ENCODE peak calls at places on chromosome 18, in six cellular contexts. One of them, this sample, is unnamed.

GRCh38 chr18:73646772-73647171 is 500.9 kb downstream of the FBXO15 start:
- DNase-seq in GM12865: no peak
- DNase-seq in stimulated activated CD4-positive, alpha-beta T cell treated with anti-CD3 and anti-CD28 coated beads, Interleukin-15, amount 100 ng/mL, for 1 hour: no peak
- DNase-seq in coronary artery: no peak
- DNase-seq in renal cortical epithelial cell: peak
- DNase-seq in NCI-H1417 treated with DMSO at 0.1 percent for 48 hours: no peak
- DNase-seq in this sample: no peak

GRCh38 chr18:9321017-9321452 is 13.5 kb upstream of the TWSG1 start:
- DNase-seq in stimulated activated CD4-positive, alpha-beta T cell treated with anti-CD3 and anti-CD28 coated beads, Interleukin-15, amount 100 ng/mL, for 1 hour: no peak
- DNase-seq in NCI-H1417 treated with DMSO at 0.1 percent for 48 hours: no peak
- DNase-seq in coronary artery: no peak
- DNase-seq in GM12865: no peak
- DNase-seq in renal cortical epithelial cell: no peak
- DNase-seq in this sample: no peak

GRCh38 chr18:54742120-54742519 is 86.2 kb upstream of the RAB27B start:
- DNase-seq in coronary artery: no peak
- DNase-seq in NCI-H1417 treated with DMSO at 0.1 percent for 48 hours: no peak
- DNase-seq in stimulated activated CD4-positive, alpha-beta T cell treated with anti-CD3 and anti-CD28 coated beads, Interleukin-15, amount 100 ng/mL, for 1 hour: no peak
- DNase-seq in renal cortical epithelial cell: no peak
- DNase-seq in GM12865: no peak
- DNase-seq in this sample: no peak

GRCh38 chr18:9337875-9338274 is 3.3 kb downstream of the TWSG1 start:
- DNase-seq in NCI-H1417 treated with DMSO at 0.1 percent for 48 hours: no peak
- DNase-seq in renal cortical epithelial cell: peak
- DNase-seq in coronary artery: no peak
- DNase-seq in GM12865: peak
- DNase-seq in stimulated activated CD4-positive, alpha-beta T cell treated with anti-CD3 and anti-CD28 coated beads, Interleukin-15, amount 100 ng/mL, for 1 hour: no peak
- DNase-seq in this sample: peak

GRCh38 chr18:7164610-7165009 is 47.0 kb upstream of the LAMA1 start:
- DNase-seq in stimulated activated CD4-positive, alpha-beta T cell treated with anti-CD3 and anti-CD28 coated beads, Interleukin-15, amount 100 ng/mL, for 1 hour: no peak
- DNase-seq in coronary artery: no peak
- DNase-seq in NCI-H1417 treated with DMSO at 0.1 percent for 48 hours: no peak
- DNase-seq in renal cortical epithelial cell: peak
- DNase-seq in GM12865: no peak
- DNase-seq in this sample: no peak

GRCh38 chr18:56282234-56283104 is 355.9 kb downstream of the TXNL1 start:
- DNase-seq in stimulated activated CD4-positive, alpha-beta T cell treated with anti-CD3 and anti-CD28 coated beads, Interleukin-15, amount 100 ng/mL, for 1 hour: no peak
- DNase-seq in renal cortical epithelial cell: no peak
- DNase-seq in NCI-H1417 treated with DMSO at 0.1 percent for 48 hours: no peak
- DNase-seq in coronary artery: no peak
- DNase-seq in GM12865: no peak
- DNase-seq in this sample: no peak

GRCh38 chr18:62616331-62616805 is 93.5 kb downstream of the ZCCHC2 start:
- DNase-seq in GM12865: no peak
- DNase-seq in stimulated activated CD4-positive, alpha-beta T cell treated with anti-CD3 and anti-CD28 coated beads, Interleukin-15, amount 100 ng/mL, for 1 hour: no peak
- DNase-seq in renal cortical epithelial cell: no peak
- DNase-seq in coronary artery: no peak
- DNase-seq in NCI-H1417 treated with DMSO at 0.1 percent for 48 hours: no peak
- DNase-seq in this sample: no peak

GRCh38 chr18:49697049-49697448 is 116.3 kb downstream of the ACAA2 start:
- DNase-seq in renal cortical epithelial cell: no peak
- DNase-seq in stimulated activated CD4-positive, alpha-beta T cell treated with anti-CD3 and anti-CD28 coated beads, Interleukin-15, amount 100 ng/mL, for 1 hour: no peak
- DNase-seq in NCI-H1417 treated with DMSO at 0.1 percent for 48 hours: no peak
- DNase-seq in coronary artery: no peak
- DNase-seq in GM12865: no peak
- DNase-seq in this sample: no peak

GRCh38 chr18:23433360-23433759 is 19.7 kb upstream of the RIOK3 start:
- DNase-seq in NCI-H1417 treated with DMSO at 0.1 percent for 48 hours: no peak
- DNase-seq in stimulated activated CD4-positive, alpha-beta T cell treated with anti-CD3 and anti-CD28 coated beads, Interleukin-15, amount 100 ng/mL, for 1 hour: no peak
- DNase-seq in coronary artery: no peak
- DNase-seq in GM12865: no peak
- DNase-seq in renal cortical epithelial cell: no peak
- DNase-seq in this sample: no peak

GRCh38 chr18:74465775-74466174 is 8.7 kb upstream of the DIPK1C start:
- DNase-seq in renal cortical epithelial cell: no peak
- DNase-seq in GM12865: no peak
- DNase-seq in NCI-H1417 treated with DMSO at 0.1 percent for 48 hours: no peak
- DNase-seq in stimulated activated CD4-positive, alpha-beta T cell treated with anti-CD3 and anti-CD28 coated beads, Interleukin-15, amount 100 ng/mL, for 1 hour: no peak
- DNase-seq in coronary artery: no peak
- DNase-seq in this sample: no peak